ENCODE peak calls at places on chromosome 21, in four cellular contexts. O is HCT116, I is K562, Q is HepG2. U is an unnamed sample.

GRCh38 chr21:42533306-42533962 is 19.8 kb downstream of the SLC37A1 start:
- DNase-seq in Q (no peak), O (no peak), I (no peak), U (no peak)

GRCh38 chr21:39105341-39105765 is 77.9 kb downstream of the PSMG1 start:
- DNase-seq in O (no peak), I (no peak), Q (peak), U (no peak)

GRCh38 chr21:41573902-41574690 is 66.1 kb upstream of the TMPRSS2 start:
- DNase-seq in I (no peak), Q (no peak), O (no peak), U (no peak)

GRCh38 chr21:41548781-41549180 is 40.8 kb upstream of the TMPRSS2 start:
- DNase-seq in O (no peak), Q (no peak), I (no peak), U (no peak)

GRCh38 chr21:17491716-17492414 is 21.0 kb upstream of the CXADR start:
- DNase-seq in I (no peak), Q (no peak), O (peak), U (no peak)

GRCh38 chr21:38773108-38774061 is 32.3 kb upstream of the ETS2 start:
- DNase-seq in I (no peak), O (peak), Q (peak), U (no peak)

GRCh38 chr21:42063578-42064521 is 7.3 kb upstream of the UMODL1 start:
- DNase-seq in I (no peak), Q (no peak), O (no peak), U (no peak)

GRCh38 chr21:28344985-28345384 is 647.7 kb downstream of the LTN1 start:
- DNase-seq in O (no peak), I (no peak), Q (no peak), U (no peak)

GRCh38 chr21:36466061-36466511 is 13.8 kb downstream of the CLDN14 start:
- DNase-seq in I (no peak), Q (no peak), O (no peak), U (no peak)

GRCh38 chr21:23853796-23854379 is 1753.4 kb downstream of the MRPL39 start:
- DNase-seq in I (peak), O (no peak), Q (no peak), U (peak)

GRCh38 chr21:36479415-36480402 is at the start of gene CLDN14:
- DNase-seq in I (no peak), O (no peak), Q (peak), U (no peak)

GRCh38 chr21:44503901-44504399 is 36.0 kb downstream of the KRTAP10-1 start:
- DNase-seq in I (no peak), O (no peak), Q (no peak), U (no peak)

GRCh38 chr21:26047279-26047967 is 123.1 kb downstream of the APP start:
- DNase-seq in I (no peak), Q (no peak), O (no peak), U (no peak)

GRCh38 chr21:36992671-36993070 is 13.8 kb upstream of the RIPPLY3 start:
- DNase-seq in Q (no peak), O (no peak), I (no peak), U (no peak)

GRCh38 chr21:31310750-31311149 is 33.3 kb downstream of the TIAM1 start:
- DNase-seq in I (no peak), Q (no peak), O (no peak), U (no peak)

GRCh38 chr21:44428281-44428942 is 26.9 kb upstream of the LRRC3 start:
- DNase-seq in Q (peak), O (peak), I (peak), U (peak)

GRCh38 chr21:25373126-25374082 is 233.9 kb downstream of the MRPL39 start:
- DNase-seq in O (no peak), Q (no peak), I (no peak), U (no peak)

GRCh38 chr21:42030311-42030710 is 20.2 kb upstream of the ZBTB21 start:
- DNase-seq in I (no peak), O (no peak), Q (no peak), U (no peak)

GRCh38 chr21:28636988-28637691 is 355.5 kb downstream of the LTN1 start:
- DNase-seq in I (no peak), O (no peak), Q (no peak), U (no peak)

GRCh38 chr21:43273016-43273707 is 104.4 kb downstream of the CRYAA start:
- DNase-seq in O (no peak), I (no peak), Q (no peak), U (no peak)

DNA sequence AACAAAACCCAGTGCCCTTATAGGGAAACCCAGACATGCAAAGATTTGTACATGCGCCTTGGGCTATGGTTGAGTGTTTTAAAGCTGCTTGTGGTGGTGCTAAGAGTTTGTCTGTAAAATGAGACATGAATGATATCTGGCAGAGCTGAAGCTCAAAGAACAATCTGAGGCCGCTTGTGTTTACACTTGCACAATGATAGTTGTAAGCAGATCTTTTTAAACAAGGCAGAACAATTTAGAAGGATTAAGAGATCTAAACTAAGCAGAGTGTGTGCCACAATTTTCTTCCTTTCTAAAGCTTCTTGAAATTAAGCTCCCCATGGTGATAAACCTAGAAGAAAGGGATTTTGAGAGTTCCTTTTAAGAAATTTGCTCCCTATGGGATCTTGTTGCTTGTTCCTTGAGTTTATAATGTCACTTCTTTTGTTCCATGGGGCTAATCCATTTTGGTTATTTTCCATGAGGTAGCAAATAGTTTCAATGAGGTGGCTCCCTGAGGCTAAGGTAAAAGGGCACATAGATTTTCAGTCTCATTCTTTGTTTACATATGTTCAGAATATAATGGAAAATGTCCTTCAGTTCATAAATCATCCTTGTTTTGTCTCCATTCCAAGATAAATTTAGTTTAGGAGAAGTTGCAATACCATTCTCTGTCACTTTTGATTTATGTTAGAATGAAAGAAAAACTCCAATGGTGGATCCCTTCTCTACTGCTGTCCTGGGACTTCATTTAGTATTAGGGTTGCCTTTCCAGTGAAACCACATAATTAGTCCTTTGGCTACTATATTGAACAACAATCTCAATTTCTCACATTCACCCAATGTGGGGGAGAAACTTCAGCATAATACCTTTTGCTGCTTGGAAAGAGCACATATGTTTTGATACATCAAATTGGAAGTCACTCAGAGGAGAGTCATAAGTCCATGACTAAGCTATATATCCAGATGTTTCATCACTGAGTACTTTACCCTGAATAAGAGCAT is 80.7 kb upstream of the ADAMTS5 start:
- DNase-seq in I (no peak), Q (no peak), O (no peak), U (no peak)
- TF ChIP-seq ELF1 in I (no peak), Q (no peak), O (no peak), U (no peak)

DNA sequence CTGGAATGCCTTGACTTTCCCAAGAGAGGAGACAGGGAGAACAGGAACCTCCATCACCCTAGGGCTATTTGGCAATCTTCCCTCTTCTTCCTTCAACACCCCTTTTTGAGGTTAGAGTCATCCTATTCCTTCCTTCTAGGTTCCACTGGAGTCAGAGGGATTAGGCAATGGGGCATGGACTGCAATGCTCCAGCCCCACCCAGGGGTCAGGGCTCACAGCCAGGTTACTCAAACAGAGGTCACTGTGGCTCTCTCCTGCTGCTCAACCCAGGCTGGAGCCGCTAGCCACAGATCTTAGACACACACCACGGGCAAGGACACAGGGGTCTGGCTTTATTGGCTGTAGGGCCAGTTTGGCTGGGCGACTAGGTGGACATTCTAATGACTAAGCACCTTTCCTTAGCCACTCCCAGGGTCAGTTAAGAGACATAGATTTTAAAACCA is 145.5 kb upstream of the NRIP1 start:
- DNase-seq in O (no peak), Q (peak), I (peak), U (no peak)
- TF ChIP-seq ELF1 in O (no peak), Q (peak), I (no peak), U (no peak)

GRCh38 chr21:14120091-14120734 is 90.5 kb downstream of the LIPI start:
- DNase-seq in O (no peak), Q (peak), I (peak), U (peak)
- TF ChIP-seq ELF1 in O (no peak), Q (no peak), I (no peak), U (no peak)

GRCh38 chr21:33330726-33331125 is 6.0 kb downstream of the IFNAR1 start:
- DNase-seq in Q (no peak), O (no peak), I (no peak), U (no peak)

GRCh38 chr21:33334191-33334590 is 9.4 kb downstream of the IFNAR1 start:
- DNase-seq in Q (no peak), O (no peak), I (no peak), U (no peak)

GRCh38 chr21:33339135-33339534 is 14.4 kb downstream of the IFNAR1 start:
- DNase-seq in Q (no peak), I (no peak), O (no peak), U (no peak)

GRCh38 chr21:33332143-33332542 is 7.4 kb downstream of the IFNAR1 start:
- DNase-seq in O (no peak), Q (no peak), I (peak), U (no peak)

DNA sequence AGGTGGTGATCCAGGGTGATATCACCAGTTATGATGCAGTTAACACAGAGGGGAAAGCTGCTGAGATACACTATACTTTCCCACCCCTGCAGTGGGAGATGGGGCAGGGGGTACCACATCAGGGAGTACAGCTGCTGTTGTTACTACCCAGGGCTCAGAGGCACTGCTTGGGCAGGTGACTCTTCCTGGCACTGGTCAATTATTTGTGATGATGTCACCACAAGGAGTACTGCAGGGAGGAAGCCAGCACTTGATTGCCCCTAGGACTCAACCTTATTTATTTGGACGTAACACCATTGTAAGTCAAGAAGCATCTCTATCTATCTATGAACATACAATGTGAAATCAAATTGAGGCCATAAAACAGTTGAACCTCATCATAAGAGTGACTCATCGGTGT is 10.1 kb downstream of the IFNAR1 start:
- DNase-seq in I (no peak), O (no peak), Q (no peak), U (no peak)
- TF ChIP-seq ELF1 in I (no peak), O (no peak), Q (no peak), U (no peak)

GRCh38 chr21:45637883-45638282 is 5.6 kb upstream of the PCBP3 start:
- DNase-seq in O (no peak), Q (peak), I (no peak), U (no peak)
- TF ChIP-seq ELF1 in O (no peak), Q (no peak), I (no peak), U (no peak)

DNA sequence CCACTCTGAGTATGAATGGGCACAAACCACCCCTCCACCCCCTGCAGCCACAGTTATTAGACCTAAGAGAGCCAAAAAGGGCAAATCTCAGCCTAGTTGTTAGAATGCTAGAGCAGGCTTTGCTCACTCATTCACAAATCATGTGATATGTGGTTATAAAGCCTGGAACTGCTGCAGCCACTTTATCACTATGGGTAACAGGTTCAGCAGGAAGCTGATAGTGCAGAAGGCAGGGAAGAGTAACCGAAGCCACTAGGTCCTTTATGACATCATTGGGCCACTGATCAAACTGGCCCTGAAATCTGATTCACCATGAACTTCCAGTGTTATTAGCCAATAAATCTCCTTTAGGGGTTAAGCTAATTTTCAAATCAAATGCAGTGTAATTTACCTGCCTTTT is 134.7 kb downstream of the GRIK1 start:
- DNase-seq in O (no peak), I (peak), Q (no peak), U (no peak)
- TF ChIP-seq ELF1 in O (no peak), I (no peak), Q (no peak), U (no peak)

U was measured in SK-N-SH.